ENCODE peak calls at places on chromosome 20, in five cellular contexts. One of them, this sample, is unnamed.

GRCh38 chr20:53032021-53033001 is 60.2 kb downstream of the TSHZ2 start:
- DNase-seq in right cardiac atrium: no peak
- DNase-seq in spleen: no peak
- DNase-seq in SK-N-MC: no peak
- DNase-seq in transverse colon: no peak
- DNase-seq in this sample: peak

GRCh38 chr20:5031206-5031557 is 29.9 kb upstream of the SLC23A2 start:
- DNase-seq in right cardiac atrium: no peak
- DNase-seq in spleen: no peak
- DNase-seq in SK-N-MC: no peak
- DNase-seq in transverse colon: no peak
- DNase-seq in this sample: no peak

GRCh38 chr20:37902504-37903313 is at the start of gene VSTM2L:
- DNase-seq in right cardiac atrium: peak
- DNase-seq in spleen: peak
- DNase-seq in SK-N-MC: no peak
- DNase-seq in transverse colon: peak
- DNase-seq in this sample: no peak

GRCh38 chr20:52190437-52191131 is 995 bp downstream of the ZFP64 start:
- DNase-seq in right cardiac atrium: peak
- DNase-seq in spleen: no peak
- DNase-seq in SK-N-MC: no peak
- DNase-seq in transverse colon: peak
- DNase-seq in this sample: peak

GRCh38 chr20:10538768-10539167 is 103.7 kb downstream of the SLX4IP start:
- DNase-seq in right cardiac atrium: no peak
- DNase-seq in spleen: no peak
- DNase-seq in SK-N-MC: peak
- DNase-seq in transverse colon: no peak
- DNase-seq in this sample: no peak

GRCh38 chr20:6580486-6580885 is 187.0 kb upstream of the BMP2 start:
- DNase-seq in right cardiac atrium: no peak
- DNase-seq in spleen: no peak
- DNase-seq in SK-N-MC: no peak
- DNase-seq in transverse colon: no peak
- DNase-seq in this sample: no peak

GRCh38 chr20:5191829-5192569 is 65.2 kb downstream of the CDS2 start:
- DNase-seq in right cardiac atrium: no peak
- DNase-seq in spleen: no peak
- DNase-seq in SK-N-MC: peak
- DNase-seq in transverse colon: peak
- DNase-seq in this sample: no peak

GRCh38 chr20:10667077-10667401 is 6.8 kb downstream of the JAG1 start:
- DNase-seq in right cardiac atrium: peak
- DNase-seq in spleen: peak
- DNase-seq in SK-N-MC: no peak
- DNase-seq in transverse colon: no peak
- DNase-seq in this sample: peak

GRCh38 chr20:32040142-32040953 is 11.7 kb upstream of the HCK start:
- DNase-seq in right cardiac atrium: peak
- DNase-seq in spleen: peak
- DNase-seq in SK-N-MC: no peak
- DNase-seq in transverse colon: peak
- DNase-seq in this sample: peak

GRCh38 chr20:9617062-9617461 is 102.7 kb downstream of the LAMP5 start:
- DNase-seq in right cardiac atrium: peak
- DNase-seq in spleen: no peak
- DNase-seq in SK-N-MC: peak
- DNase-seq in transverse colon: peak
- DNase-seq in this sample: peak

GRCh38 chr20:11128131-11128831 is 454.5 kb upstream of the JAG1 start:
- DNase-seq in right cardiac atrium: no peak
- DNase-seq in spleen: no peak
- DNase-seq in SK-N-MC: no peak
- DNase-seq in transverse colon: no peak
- DNase-seq in this sample: peak

DNA sequence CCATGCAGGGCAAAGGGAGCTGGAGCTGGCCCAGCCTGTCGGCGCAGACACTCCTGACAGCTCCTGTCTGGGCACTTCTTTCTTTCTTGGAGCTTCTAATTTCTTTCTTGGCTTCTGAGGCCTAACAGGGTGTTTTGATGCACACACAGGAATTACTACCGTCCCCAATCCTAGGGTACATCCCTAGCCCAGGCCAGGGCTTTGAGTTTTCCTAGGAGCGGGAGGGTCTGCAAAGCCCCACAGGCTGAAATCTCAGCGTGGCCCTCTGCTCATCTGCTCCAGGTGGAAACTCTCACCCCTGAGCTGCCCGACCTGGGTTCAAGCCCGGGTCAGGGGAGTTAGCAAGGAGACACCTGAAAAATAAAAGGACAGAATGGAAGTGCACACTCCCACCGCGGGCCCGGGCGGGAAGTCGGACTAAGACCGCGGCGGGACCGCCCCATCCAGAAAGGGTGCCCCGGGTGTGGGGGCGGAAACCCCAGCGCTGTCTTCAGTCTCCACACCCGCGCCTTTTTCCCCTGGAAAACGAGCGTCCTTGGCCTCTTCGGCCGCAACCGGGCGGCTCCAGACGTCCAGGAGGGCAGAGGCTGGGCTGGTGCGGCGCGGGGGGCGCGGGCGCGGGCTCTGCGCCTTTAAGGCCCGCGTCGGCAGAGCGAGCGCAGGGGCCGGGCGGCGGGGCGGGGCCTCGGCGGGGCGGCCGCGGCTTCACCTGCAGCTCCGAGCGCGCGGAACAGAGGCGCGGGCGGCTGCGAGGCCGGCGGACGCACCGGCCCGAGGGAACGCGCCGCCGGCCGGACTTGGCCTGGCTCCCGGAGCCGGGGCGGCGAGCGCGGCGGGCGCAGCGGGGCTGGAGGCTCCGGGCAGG is at the start of gene CDH4:
- DNase-seq in right cardiac atrium: no peak
- DNase-seq in spleen: no peak
- DNase-seq in SK-N-MC: no peak
- DNase-seq in transverse colon: no peak
- DNase-seq in this sample: no peak
- H3K4me3 ChIP-seq in right cardiac atrium: peak
- H3K4me3 ChIP-seq in spleen: peak
- H3K4me3 ChIP-seq in SK-N-MC: peak
- H3K4me3 ChIP-seq in transverse colon: peak
- H3K4me3 ChIP-seq in this sample: no peak

GRCh38 chr20:63100401-63100925 is 93.7 kb upstream of the BHLHE23 start:
- DNase-seq in right cardiac atrium: peak
- DNase-seq in spleen: peak
- DNase-seq in SK-N-MC: no peak
- DNase-seq in transverse colon: peak
- DNase-seq in this sample: no peak

GRCh38 chr20:63102720-63103375 is 96.1 kb upstream of the BHLHE23 start:
- DNase-seq in right cardiac atrium: peak
- DNase-seq in spleen: peak
- DNase-seq in SK-N-MC: no peak
- DNase-seq in transverse colon: peak
- DNase-seq in this sample: no peak

GRCh38 chr20:63103402-63104311 is 96.9 kb upstream of the BHLHE23 start:
- DNase-seq in right cardiac atrium: peak
- DNase-seq in spleen: peak
- DNase-seq in SK-N-MC: no peak
- DNase-seq in transverse colon: no peak
- DNase-seq in this sample: no peak

GRCh38 chr20:63100926-63101699 is 94.3 kb upstream of the BHLHE23 start:
- DNase-seq in right cardiac atrium: peak
- DNase-seq in spleen: peak
- DNase-seq in SK-N-MC: no peak
- DNase-seq in transverse colon: peak
- DNase-seq in this sample: peak

DNA sequence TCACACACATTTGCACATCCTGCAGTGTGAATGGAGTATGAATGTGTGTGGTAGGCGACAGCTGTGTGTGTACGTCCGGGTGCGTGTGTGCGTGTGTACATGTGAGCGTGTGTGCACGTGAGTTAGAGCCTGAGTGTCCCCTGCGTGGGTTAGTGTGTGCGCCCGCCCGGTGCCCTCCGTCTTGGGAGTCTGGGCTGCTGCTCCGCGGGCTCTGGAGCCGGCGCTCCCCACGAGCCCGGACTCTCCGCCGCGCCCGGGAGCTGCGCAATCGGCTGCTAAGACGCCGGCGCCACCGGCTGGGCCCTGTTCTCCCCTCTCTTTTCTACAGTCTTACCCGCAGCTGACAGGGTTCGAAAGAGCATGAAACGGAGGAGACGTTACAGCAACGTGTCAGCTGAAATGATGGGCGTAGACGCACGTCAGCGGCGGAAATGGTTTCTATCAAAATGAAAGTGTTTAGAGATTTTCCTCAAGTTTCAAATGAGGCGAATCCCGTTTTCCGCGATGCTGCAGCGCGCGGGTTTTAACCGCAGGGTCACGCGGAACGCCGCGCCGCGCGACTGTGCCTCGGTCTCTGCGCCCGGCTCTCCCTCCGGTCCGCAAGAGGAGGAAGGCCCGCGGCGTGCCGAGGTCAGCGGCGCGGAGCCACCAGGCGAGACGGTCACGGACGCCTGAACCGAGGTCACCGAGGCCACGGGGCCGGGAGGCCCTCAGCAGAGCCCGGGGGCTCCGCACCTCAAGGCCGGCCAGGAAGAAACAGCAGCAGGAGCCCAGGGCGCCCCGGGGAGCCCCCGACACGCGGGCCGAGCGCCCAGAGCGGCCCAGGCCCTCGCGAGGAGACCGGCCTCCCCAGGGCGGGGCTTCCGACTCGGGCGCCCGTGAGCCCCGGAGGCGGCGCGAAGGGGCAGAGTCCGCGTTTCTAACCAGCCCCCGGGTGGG is 95.3 kb upstream of the BHLHE23 start:
- DNase-seq in right cardiac atrium: peak
- DNase-seq in spleen: peak
- DNase-seq in SK-N-MC: no peak
- DNase-seq in transverse colon: peak
- DNase-seq in this sample: peak
- H3K4me3 ChIP-seq in right cardiac atrium: peak
- H3K4me3 ChIP-seq in spleen: peak
- H3K4me3 ChIP-seq in SK-N-MC: peak
- H3K4me3 ChIP-seq in transverse colon: peak
- H3K4me3 ChIP-seq in this sample: peak

DNA sequence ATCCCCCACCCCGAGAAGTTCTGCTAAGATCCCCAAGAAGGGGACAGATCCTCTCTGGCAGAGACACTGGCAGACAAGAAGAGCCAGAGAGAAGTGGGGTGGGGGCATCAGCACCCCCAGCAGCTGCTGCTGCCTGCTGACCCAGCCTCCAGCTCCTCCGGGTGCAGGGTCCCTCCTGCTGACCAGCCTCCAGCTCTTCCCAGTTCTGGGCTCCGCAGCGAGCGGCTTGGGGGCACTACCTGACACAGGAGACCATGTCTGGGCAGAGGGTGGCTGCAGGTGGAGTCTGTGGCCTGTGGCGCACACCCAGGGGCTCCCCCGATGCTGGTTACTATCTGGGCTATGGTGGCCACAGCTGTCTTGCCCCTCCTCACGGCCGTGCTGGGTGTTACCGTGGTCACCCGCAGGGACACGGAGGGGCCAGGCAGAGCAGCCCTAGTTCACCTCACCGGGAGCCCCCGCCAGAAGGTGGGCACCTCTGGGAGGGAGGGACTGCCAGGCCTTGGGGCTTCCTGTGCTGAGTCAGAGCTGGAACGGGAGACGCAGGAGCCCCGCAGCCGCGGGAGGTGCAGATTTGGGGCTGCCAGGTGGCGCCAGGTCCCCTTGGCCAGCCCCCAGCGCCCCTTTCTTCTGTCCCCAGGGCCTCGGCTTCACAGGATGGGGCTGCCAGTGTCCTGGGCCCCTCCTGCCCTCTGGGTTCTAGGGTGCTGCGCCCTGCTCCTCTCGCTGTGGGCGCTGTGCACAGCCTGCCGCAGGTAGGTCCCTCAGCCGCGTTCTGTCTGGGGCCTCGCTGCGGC is 627 bp downstream of the LIME1 start:
- DNase-seq in right cardiac atrium: no peak
- DNase-seq in spleen: peak
- DNase-seq in SK-N-MC: no peak
- DNase-seq in transverse colon: peak
- DNase-seq in this sample: no peak
- H3K4me3 ChIP-seq in right cardiac atrium: peak
- H3K4me3 ChIP-seq in spleen: peak
- H3K4me3 ChIP-seq in SK-N-MC: no peak
- H3K4me3 ChIP-seq in transverse colon: peak
- H3K4me3 ChIP-seq in this sample: no peak

GRCh38 chr20:59937150-59937549 is 3.0 kb downstream of the PPP1R3D start:
- DNase-seq in right cardiac atrium: no peak
- DNase-seq in spleen: no peak
- DNase-seq in SK-N-MC: no peak
- DNase-seq in transverse colon: no peak
- DNase-seq in this sample: no peak

GRCh38 chr20:59939052-59939878 is 840 bp downstream of the PPP1R3D start:
- DNase-seq in right cardiac atrium: peak
- DNase-seq in spleen: peak
- DNase-seq in SK-N-MC: no peak
- DNase-seq in transverse colon: no peak
- DNase-seq in this sample: no peak

GRCh38 chr20:59938696-59939051 is 1.4 kb downstream of the PPP1R3D start:
- DNase-seq in right cardiac atrium: peak
- DNase-seq in spleen: no peak
- DNase-seq in SK-N-MC: no peak
- DNase-seq in transverse colon: peak
- DNase-seq in this sample: no peak

GRCh38 chr20:59939879-59940128 is 301 bp downstream of the PPP1R3D start:
- DNase-seq in right cardiac atrium: peak
- DNase-seq in spleen: peak
- DNase-seq in SK-N-MC: no peak
- DNase-seq in transverse colon: peak
- DNase-seq in this sample: no peak

GRCh38 chr20:59938221-59938620 is 1.9 kb downstream of the PPP1R3D start:
- DNase-seq in right cardiac atrium: no peak
- DNase-seq in spleen: no peak
- DNase-seq in SK-N-MC: no peak
- DNase-seq in transverse colon: no peak
- DNase-seq in this sample: no peak
- H3K4me3 ChIP-seq in right cardiac atrium: no peak
- H3K4me3 ChIP-seq in spleen: no peak
- H3K4me3 ChIP-seq in SK-N-MC: peak
- H3K4me3 ChIP-seq in transverse colon: no peak
- H3K4me3 ChIP-seq in this sample: no peak

GRCh38 chr20:58731192-58731591 is 38.6 kb downstream of the NPEPL1 start:
- DNase-seq in right cardiac atrium: no peak
- DNase-seq in spleen: no peak
- DNase-seq in SK-N-MC: no peak
- DNase-seq in transverse colon: no peak
- DNase-seq in this sample: no peak
- H3K4me3 ChIP-seq in right cardiac atrium: no peak
- H3K4me3 ChIP-seq in spleen: no peak
- H3K4me3 ChIP-seq in SK-N-MC: no peak
- H3K4me3 ChIP-seq in transverse colon: no peak
- H3K4me3 ChIP-seq in this sample: no peak

GRCh38 chr20:62788607-62789006 is 7.7 kb upstream of the MRGBP start:
- DNase-seq in right cardiac atrium: no peak
- DNase-seq in spleen: no peak
- DNase-seq in SK-N-MC: no peak
- DNase-seq in transverse colon: no peak
- DNase-seq in this sample: no peak
- H3K4me3 ChIP-seq in right cardiac atrium: no peak
- H3K4me3 ChIP-seq in spleen: no peak
- H3K4me3 ChIP-seq in SK-N-MC: no peak
- H3K4me3 ChIP-seq in transverse colon: no peak
- H3K4me3 ChIP-seq in this sample: no peak

GRCh38 chr20:3732327-3733118 is at the start of gene HSPA12B:
- DNase-seq in right cardiac atrium: no peak
- DNase-seq in spleen: peak
- DNase-seq in SK-N-MC: no peak
- DNase-seq in transverse colon: no peak
- DNase-seq in this sample: no peak
- H3K4me3 ChIP-seq in right cardiac atrium: peak
- H3K4me3 ChIP-seq in spleen: peak
- H3K4me3 ChIP-seq in SK-N-MC: no peak
- H3K4me3 ChIP-seq in transverse colon: no peak
- H3K4me3 ChIP-seq in this sample: peak

GRCh38 chr20:56501116-56501515 is 23.4 kb upstream of the FAM209A start:
- DNase-seq in right cardiac atrium: no peak
- DNase-seq in spleen: no peak
- DNase-seq in SK-N-MC: no peak
- DNase-seq in transverse colon: no peak
- DNase-seq in this sample: no peak
- H3K4me3 ChIP-seq in right cardiac atrium: no peak
- H3K4me3 ChIP-seq in spleen: no peak
- H3K4me3 ChIP-seq in SK-N-MC: no peak
- H3K4me3 ChIP-seq in transverse colon: no peak
- H3K4me3 ChIP-seq in this sample: no peak

This sample was measured in lower leg skin.